ENCODE peak calls at places on chromosomes 1 and 21, in six cellular contexts. M is GM04504, Z is RPMI8226, T is brain pericyte, Q is psoas muscle, G is SHP77. W is an unnamed sample.

GRCh38 chr1:182525342-182525741 is 63.7 kb downstream of the RNASEL start:
- DNase-seq in M (no peak), Z (no peak), T (no peak), Q (no peak), G (no peak), W (peak)

GRCh38 chr1:235820059-235820458 is 46.6 kb downstream of the LYST start:
- DNase-seq in M (no peak), Z (no peak), T (no peak), Q (no peak), G (no peak), W (no peak)

GRCh38 chr1:87612966-87613365 is 284.3 kb downstream of the LMO4 start:
- DNase-seq in M (no peak), Z (no peak), T (no peak), Q (no peak), G (no peak), W (no peak)

GRCh38 chr1:17735340-17735739 is 19.8 kb upstream of the ACTL8 start:
- DNase-seq in M (no peak), Z (no peak), T (no peak), Q (no peak), G (no peak), W (no peak)

GRCh38 chr1:33096358-33097005 is 15.5 kb downstream of the AZIN2 start:
- DNase-seq in M (no peak), Z (no peak), T (no peak), Q (no peak), G (no peak), W (no peak)

GRCh38 chr1:151455966-151456365 is 3.3 kb downstream of the POGZ start:
- DNase-seq in M (no peak), Z (no peak), T (no peak), Q (no peak), G (no peak), W (no peak)

GRCh38 chr1:228004331-228004871 is 2.4 kb upstream of the WNT3A start:
- DNase-seq in M (no peak), Z (peak), T (no peak), Q (no peak), G (peak), W (peak)

GRCh38 chr21:28333455-28334108 is 659.1 kb downstream of the LTN1 start:
- DNase-seq in M (peak), Z (no peak), T (no peak), Q (no peak), G (no peak), W (no peak)

GRCh38 chr1:56263908-56264307 is 315.5 kb downstream of the PLPP3 start:
- DNase-seq in M (no peak), Z (no peak), T (no peak), Q (no peak), G (no peak), W (no peak)

GRCh38 chr1:234696148-234696576 is 86.2 kb upstream of the IRF2BP2 start:
- DNase-seq in M (no peak), Z (no peak), T (no peak), Q (no peak), G (no peak), W (no peak)

GRCh38 chr1:12184008-12184681 is 17.4 kb downstream of the TNFRSF1B start:
- DNase-seq in M (peak), Z (no peak), T (peak), Q (peak), G (no peak), W (no peak)

GRCh38 chr21:34545079-34545884 is 33.3 kb upstream of the KCNE1 start:
- DNase-seq in M (peak), Z (peak), T (no peak), Q (no peak), G (no peak), W (peak)

GRCh38 chr1:162161921-162162550 is 92.5 kb downstream of the NOS1AP start:
- DNase-seq in M (no peak), Z (no peak), T (no peak), Q (no peak), G (no peak), W (no peak)

GRCh38 chr1:78223417-78224215 is 177.8 kb downstream of the GIPC2 start:
- DNase-seq in M (no peak), Z (no peak), T (no peak), Q (no peak), G (no peak), W (no peak)

GRCh38 chr1:227440167-227440566 is 121.9 kb upstream of the CDC42BPA start:
- DNase-seq in M (no peak), Z (no peak), T (no peak), Q (no peak), G (no peak), W (no peak)

GRCh38 chr21:45864436-45864835 is 117.1 kb upstream of the COL6A1 start:
- DNase-seq in M (no peak), Z (no peak), T (no peak), Q (no peak), G (no peak), W (no peak)

W was measured in MM.1S.